ENCODE peak calls at places on chromosomes 2 and 18, in nine cellular contexts. O, Z, U, B, N, K, A, S and D are unnamed samples.

GRCh38 chr2:114049280-114049679 is 159.4 kb downstream of the ACTR3 start:
- DNase-seq in U (no peak), N (no peak), K (no peak), B (no peak), A (no peak), Z (no peak), S (no peak), O (no peak), D (no peak)

GRCh38 chr18:65567372-65567771 is 183.4 kb upstream of the CDH7 start:
- DNase-seq in U (no peak), S (no peak), K (no peak), A (no peak), Z (no peak), N (no peak), O (no peak), B (no peak), D (no peak)

GRCh38 chr2:29920130-29920577 is 1.2 kb downstream of the ALK start:
- DNase-seq in B (peak; percentile 16), O (no peak), N (peak; percentile 6), A (no peak), K (peak; percentile 32), Z (peak; percentile 97), S (no peak), U (no peak), D (peak; percentile 4)

GRCh38 chr2:230134496-230135073 is 65.9 kb upstream of the SLC16A14 start:
- DNase-seq in N (no peak), Z (no peak), K (peak; percentile 54), S (peak; percentile 26), A (no peak), U (no peak), B (no peak), O (peak; percentile 75), D (no peak)

GRCh38 chr2:150109912-150110311 is 377.6 kb downstream of the RND3 start:
- DNase-seq in B (no peak), U (no peak), N (no peak), S (no peak), O (no peak), K (no peak), Z (no peak), A (no peak), D (no peak)

GRCh38 chr2:17901246-17901645 is 22.8 kb downstream of the KCNS3 start:
- DNase-seq in K (peak; percentile 87), A (no peak), Z (peak; percentile 40), S (peak; percentile 56), U (no peak), B (no peak), O (no peak), N (no peak), D (no peak)

GRCh38 chr2:129806317-129806716 is 173.1 kb upstream of the RAB6C start:
- DNase-seq in S (no peak), B (no peak), Z (peak; percentile 88), O (no peak), U (no peak), A (no peak), K (no peak), N (no peak), D (no peak)

GRCh38 chr2:116153729-116154128 is 1660.8 kb upstream of the DDX18 start:
- DNase-seq in A (no peak), S (no peak), K (no peak), O (no peak), N (no peak), Z (no peak), B (no peak), U (no peak), D (no peak)

GRCh38 chr2:158796606-158797005 is 1.5 kb downstream of the DAPL1 start:
- DNase-seq in N (no peak), K (no peak), O (no peak), S (no peak), A (no peak), Z (no peak), B (no peak), U (no peak), D (no peak)

GRCh38 chr2:147843421-147843863 is 1.4 kb upstream of the ACVR2A start:
- DNase-seq in B (no peak), U (no peak), K (no peak), O (no peak), Z (no peak), S (no peak), A (no peak), N (no peak), D (no peak)

GRCh38 chr2:222318712-222319575 is 20.1 kb upstream of the PAX3 start:
- DNase-seq in S (no peak), N (no peak), O (peak; percentile 43), B (no peak), K (no peak), A (no peak), Z (peak; percentile 77), U (no peak), D (no peak)

GRCh38 chr2:159229476-159230144 is 56.9 kb downstream of the WDSUB1 start:
- DNase-seq in U (no peak), N (no peak), Z (no peak), O (no peak), B (no peak), S (no peak), A (no peak), K (no peak), D (no peak)

GRCh38 chr18:68219867-68220266 is 495.0 kb downstream of the TMX3 start:
- DNase-seq in N (peak; percentile 28), K (no peak), Z (no peak), O (no peak), S (no peak), B (no peak), U (no peak), A (peak; percentile 78), D (no peak)

GRCh38 chr2:160319700-160320099 is 119.6 kb upstream of the ITGB6 start:
- DNase-seq in Z (no peak), S (no peak), O (no peak), K (no peak), B (no peak), N (no peak), U (no peak), A (no peak), D (no peak)

GRCh38 chr2:166375736-166376487 is at the start of gene SCN9A:
- DNase-seq in B (peak; percentile 37), U (no peak), N (peak; percentile 59), A (no peak), S (no peak), O (no peak), K (peak; percentile 56), Z (peak; percentile 95), D (no peak)

GRCh38 chr2:170222842-170223241 is 44.9 kb downstream of the MYO3B start:
- DNase-seq in A (no peak), U (no peak), K (no peak), B (no peak), N (no peak), Z (no peak), O (no peak), S (no peak), D (no peak)

GRCh38 chr2:66509326-66509811 is 74.4 kb downstream of the MEIS1 start:
- DNase-seq in B (no peak), Z (no peak), K (peak; percentile 15), U (no peak), S (peak; percentile 40), A (no peak), O (peak; percentile 89), N (no peak), D (peak; percentile 21)

GRCh38 chr2:46988733-46989481 is 73.3 kb upstream of the MCFD2 start:
- DNase-seq in N (no peak), U (no peak), S (no peak), A (no peak), Z (peak; percentile 75), B (peak; percentile 91), K (no peak), O (no peak), D (no peak)

GRCh38 chr2:12440731-12441130 is 276.0 kb upstream of the TRIB2 start:
- DNase-seq in Z (no peak), B (no peak), A (no peak), S (no peak), U (no peak), K (no peak), N (no peak), O (no peak), D (no peak)

GRCh38 chr2:73993376-73993775 is 8.7 kb downstream of the TET3 start:
- DNase-seq in N (no peak), K (peak; percentile 40), O (peak; percentile 51), Z (no peak), B (no peak), A (no peak), U (no peak), S (no peak), D (no peak)
- H3K4me3 ChIP-seq in N (no peak overlapping the region), K (no peak overlapping the region), O (no peak overlapping the region), Z (no peak overlapping the region), B (no peak overlapping the region), A (no peak overlapping the region), U (no peak overlapping the region), S (no peak overlapping the region), D (no peak overlapping the region)

GRCh38 chr2:142144547-142144946 is 13.7 kb upstream of the LRP1B start:
- DNase-seq in O (no peak), S (no peak), U (no peak), K (no peak), B (no peak), A (no peak), N (no peak), Z (no peak), D (no peak)

GRCh38 chr2:142136571-142136970 is 5.8 kb upstream of the LRP1B start:
- DNase-seq in A (no peak), Z (no peak), K (peak; percentile 19), O (no peak), S (no peak), N (no peak), U (no peak), B (no peak), D (no peak)

GRCh38 chr2:142142595-142142994 is 11.8 kb upstream of the LRP1B start:
- DNase-seq in S (no peak), Z (no peak), K (peak; percentile 79), N (no peak), U (no peak), A (no peak), B (no peak), O (no peak), D (no peak)

GRCh38 chr2:142139384-142139783 is 8.6 kb upstream of the LRP1B start:
- DNase-seq in Z (no peak), O (no peak), N (no peak), U (no peak), B (no peak), S (no peak), A (no peak), K (no peak), D (no peak)

GRCh38 chr2:142140434-142140845 is 9.6 kb upstream of the LRP1B start:
- DNase-seq in N (no peak), O (no peak), A (no peak), K (no peak), B (no peak), S (no peak), Z (no peak), U (no peak), D (no peak)
- H3K4me3 ChIP-seq in N (no peak overlapping the region), O (no peak overlapping the region), A (no peak overlapping the region), K (no peak overlapping the region), B (no peak overlapping the region), S (no peak overlapping the region), Z (no peak overlapping the region), U (no peak overlapping the region), D (no peak overlapping the region)

GRCh38 chr18:58216071-58216471 is 172.0 kb downstream of the NEDD4L start:
- DNase-seq in S (no peak), N (no peak), A (no peak), U (no peak), K (peak; percentile 75), O (peak; percentile 77), Z (peak; percentile 78), B (no peak), D (no peak)
- H3K4me3 ChIP-seq in S (no peak overlapping the region), N (no peak overlapping the region), A (no peak overlapping the region), U (no peak overlapping the region), K (no peak overlapping the region), O (no peak overlapping the region), Z (no peak overlapping the region), B (no peak overlapping the region), D (no peak overlapping the region)

GRCh38 chr2:112276954-112277353 is 1.6 kb downstream of the ZC3H6 start:
- DNase-seq in A (no peak), K (no peak), S (no peak), U (no peak), O (no peak), Z (no peak), N (no peak), B (no peak), D (no peak)
- H3K4me3 ChIP-seq in A (no peak overlapping the region), K (peak overlapping the region; percentile 91), S (no peak overlapping the region), U (no peak overlapping the region), O (peak overlapping the region; percentile 98), Z (peak overlapping the region; percentile 86), N (no peak overlapping the region), B (peak overlapping the region; percentile 88), D (no peak overlapping the region)